ENCODE peak calls at places on chromosomes 12 and 14, in five cellular contexts. U is DND-41, Z is esophagus squamous epithelium, L is lung, P is suprapubic skin. E is an unnamed sample.

GRCh38 chr14:68451676-68452387 is 341.0 kb downstream of the ZFP36L1 start:
- DNase-seq in U (no peak), L (no peak), P (no peak), Z (no peak), E (no peak)

GRCh38 chr14:60681271-60681670 is 32.0 kb upstream of the SIX1 start:
- DNase-seq in U (no peak), P (no peak), Z (no peak), L (no peak), E (no peak)

GRCh38 chr14:89625208-89625987 is 208.4 kb upstream of the FOXN3 start:
- DNase-seq in L (no peak), U (no peak), P (no peak), Z (no peak), E (no peak)

GRCh38 chr12:131784909-131785762 is 43.1 kb upstream of the MMP17 start:
- DNase-seq in Z (no peak), U (no peak), L (no peak), P (no peak), E (no peak)

GRCh38 chr12:103880299-103881142 is 39.5 kb upstream of the NT5DC3 start:
- DNase-seq in L (no peak), P (no peak), Z (no peak), U (no peak), E (no peak)

GRCh38 chr12:14961466-14962155 is at the start of gene ARHGDIB:
- DNase-seq in U (peak; percentile 92), Z (no peak), P (no peak), L (peak; percentile 34), E (peak; percentile 30)

GRCh38 chr12:78559441-78559840 is 305.1 kb upstream of the SYT1 start:
- DNase-seq in P (no peak), Z (no peak), L (no peak), U (no peak), E (no peak)

GRCh38 chr14:69522026-69522425 is 37.5 kb downstream of the PLEKHD1 start:
- DNase-seq in U (no peak), P (no peak), L (no peak), Z (no peak), E (no peak)

GRCh38 chr12:90899456-90900182 is 55.4 kb downstream of the CCER1 start:
- DNase-seq in Z (no peak), U (no peak), P (no peak), L (no peak), E (no peak)

GRCh38 chr12:94225506-94225905 is 77.1 kb downstream of the PLXNC1 start:
- DNase-seq in P (no peak), U (no peak), L (no peak), Z (no peak), E (no peak)
- H3K4me1 ChIP-seq in P (no peaks in the 10 kb centered on the region), U (peaks cover 7% of the 10 kb centered on the region), L (no peaks in the 10 kb centered on the region), Z (no peaks in the 10 kb centered on the region), E (no peaks in the 10 kb centered on the region)

GRCh38 chr14:22266683-22267082 is 322.3 kb downstream of the DAD1 start:
- DNase-seq in L (no peak), P (no peak), Z (no peak), U (no peak), E (no peak)

GRCh38 chr14:22264759-22265158 is 324.3 kb downstream of the DAD1 start:
- DNase-seq in Z (no peak), L (no peak), U (no peak), P (no peak), E (no peak)

GRCh38 chr14:22266141-22266442 is 322.9 kb downstream of the DAD1 start:
- DNase-seq in P (no peak), Z (no peak), L (no peak), U (no peak), E (no peak)

GRCh38 chr14:22263961-22264360 is 325.1 kb downstream of the DAD1 start:
- DNase-seq in U (no peak), L (no peak), P (no peak), Z (no peak), E (no peak)

GRCh38 chr14:22265319-22266140 is 323.5 kb downstream of the DAD1 start:
- DNase-seq in P (no peak), Z (no peak), L (no peak), U (peak; percentile 4), E (no peak)
- TF ChIP-seq CTCF in P (no peak), Z (no peak), L (no peak), U (peak; percentile 41), E (no peak)

DNA sequence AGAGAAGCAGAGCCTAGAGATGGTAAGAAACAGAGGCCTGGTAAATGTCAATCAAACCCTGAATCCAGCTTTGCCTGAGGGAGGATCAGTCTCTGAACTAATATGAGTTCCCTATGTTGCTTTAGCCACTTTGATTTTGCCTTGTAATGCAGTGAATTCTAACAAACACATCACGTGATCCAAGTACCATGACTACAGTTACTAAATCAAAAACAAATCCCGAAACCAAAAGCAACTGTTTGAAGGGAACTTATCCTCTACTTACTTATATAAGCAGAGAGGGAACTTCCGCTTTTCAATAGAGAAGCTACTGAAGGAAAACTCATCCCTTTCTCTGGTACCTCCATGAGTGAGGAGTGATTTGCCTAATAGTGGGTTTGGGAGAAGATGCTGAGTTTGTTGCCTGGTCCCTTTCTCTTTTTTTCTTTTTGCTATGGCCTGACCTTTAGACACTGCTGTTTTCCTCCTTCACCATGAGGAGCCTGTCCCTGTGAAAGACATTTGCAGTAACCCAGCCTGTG is 7.7 kb upstream of the PPTC7 start:
- DNase-seq in Z (no peak), L (no peak), P (no peak), U (no peak), E (no peak)
- H3K4me3 ChIP-seq in Z (no peak overlapping the region), L (no peak overlapping the region), P (no peak overlapping the region), U (no peak overlapping the region), E (no peak overlapping the region)

GRCh38 chr12:46390304-46390703 is 17.7 kb upstream of the SLC38A2 start:
- DNase-seq in U (no peak), Z (no peak), P (no peak), L (no peak), E (no peak)
- H3K4me1 ChIP-seq in U (peaks cover 15% of the 10 kb centered on the region), Z (peaks cover 21% of the 10 kb centered on the region), P (peaks cover 74% of the 10 kb centered on the region), L (peaks cover 8% of the 10 kb centered on the region), E (peaks cover 14% of the 10 kb centered on the region)

GRCh38 chr14:74299061-74299545 is 3.6 kb downstream of the ABCD4 start:
- DNase-seq in U (no peak), L (no peak), Z (no peak), P (no peak), E (no peak)

GRCh38 chr14:74301594-74302159 is 1.1 kb downstream of the ABCD4 start:
- DNase-seq in P (no peak), Z (no peak), L (no peak), U (no peak), E (no peak)

GRCh38 chr14:74302160-74302628 is 540 bp downstream of the ABCD4 start:
- DNase-seq in L (no peak), Z (no peak), U (peak; percentile 43), P (no peak), E (no peak)

GRCh38 chr14:74308695-74309094 is 6.0 kb upstream of the ABCD4 start:
- DNase-seq in P (no peak), Z (no peak), U (no peak), L (no peak), E (no peak)

GRCh38 chr14:74302634-74303569 is at the start of gene ABCD4:
- DNase-seq in Z (peak; percentile 82), L (peak; percentile 93), P (peak; percentile 98), U (peak; percentile 88), E (peak; percentile 83)
- TF ChIP-seq CTCF in Z (no peak), L (peak; percentile 27), P (peak; percentile 41), U (peak; percentile 74), E (no peak)

GRCh38 chr12:121789233-121789781 is 4.2 kb downstream of the RHOF start:
- DNase-seq in P (no peak), L (no peak), U (no peak), Z (no peak), E (no peak)
- H3K4me3 ChIP-seq in P (no peak overlapping the region), L (no peak overlapping the region), U (no peak overlapping the region), Z (peak overlapping the region; percentile 13), E (no peak overlapping the region)

GRCh38 chr14:24432259-24433131 is 2.7 kb downstream of the KHNYN start:
- DNase-seq in P (no peak), L (no peak), Z (no peak), U (no peak), E (no peak)

GRCh38 chr14:24435192-24435810 is 5.5 kb downstream of the KHNYN start:
- DNase-seq in U (no peak), L (no peak), Z (no peak), P (no peak), E (no peak)

GRCh38 chr14:24435998-24436354 is 6.2 kb downstream of the KHNYN start:
- DNase-seq in L (no peak), Z (no peak), P (no peak), U (no peak), E (no peak)

GRCh38 chr14:24436355-24437019 is 6.1 kb downstream of the SDR39U1 start:
- DNase-seq in P (no peak), U (peak; percentile 53), L (no peak), Z (no peak), E (no peak)

DNA sequence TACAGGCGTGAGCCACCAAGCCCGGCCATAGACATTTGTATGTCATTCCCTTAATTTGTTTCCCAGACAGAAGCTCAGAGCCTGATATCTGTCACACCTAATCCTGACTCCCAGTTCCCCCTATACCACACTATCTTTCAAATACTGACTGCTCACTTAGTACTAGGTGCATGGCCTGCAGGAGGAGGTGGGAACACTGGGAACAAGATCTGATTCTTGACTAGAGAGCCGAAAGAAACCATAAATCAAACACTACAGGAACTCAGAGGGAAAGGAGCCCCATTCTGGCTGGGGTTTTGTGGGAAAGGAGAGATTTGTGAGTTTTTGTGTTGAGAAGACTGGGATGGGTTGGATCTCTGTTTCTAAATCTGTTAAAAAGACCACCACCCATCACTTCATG is 4.9 kb downstream of the KHNYN start:
- DNase-seq in P (no peak), U (no peak), L (no peak), Z (no peak), E (no peak)
- H3K4me1 ChIP-seq in P (peaks cover 52% of the 10 kb centered on the region), U (peaks cover 42% of the 10 kb centered on the region), L (peaks cover 12% of the 10 kb centered on the region), Z (peaks cover 30% of the 10 kb centered on the region), E (peaks cover 5% of the 10 kb centered on the region)

DNA sequence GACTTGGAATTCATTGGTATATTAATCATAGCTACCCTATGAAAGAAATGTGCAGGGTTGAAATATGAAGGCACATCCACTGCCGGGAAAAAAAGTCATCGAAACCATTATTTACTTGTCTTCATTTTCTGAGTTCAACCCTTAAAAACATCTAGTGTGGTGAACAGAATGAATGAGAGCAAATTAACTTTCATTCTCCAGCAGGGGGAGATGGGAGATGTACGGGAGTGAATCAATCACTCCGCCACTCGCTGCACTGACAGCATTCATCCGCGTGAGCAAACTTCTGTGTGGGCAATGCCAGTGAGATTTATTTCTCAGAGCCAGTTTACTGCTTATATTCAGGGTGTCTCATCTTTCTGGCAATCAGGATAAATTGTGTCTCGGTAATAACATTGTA is 463.5 kb upstream of the MIS18BP1 start:
- DNase-seq in P (no peak), L (no peak), Z (no peak), U (no peak), E (no peak)
- TF ChIP-seq CTCF in P (no peak), L (no peak), Z (no peak), U (peak; percentile 17), E (no peak)